ENCODE peak calls at places on chromosomes 16 and 17, in eight cellular contexts. J is ACHN; F is hypothalamus; Q is stimulated activated CD4-positive, alpha-beta T cell treated with anti-CD3 and anti-CD28 coated beads, Interleukin-12 subunit alpha, Interleukin-12 subunit beta, amount 100 ng/mL, for 24 hours; T is psoas muscle; Z is Right ventricle myocardium superior; E is amygdala; V is NCI-H2171. S is an unnamed sample.

GRCh38 chr17:9676084-9676483 is 30.8 kb downstream of the USP43 start:
- DNase-seq in Z (no peak), F (no peak), T (no peak), E (no peak), Q (no peak), V (no peak), J (peak; percentile 40), S (no peak)

GRCh38 chr16:24986512-24987303 is 28.5 kb downstream of the ARHGAP17 start:
- DNase-seq in T (no peak), F (no peak), Z (peak; percentile 61), V (no peak), E (no peak), J (no peak), Q (no peak), S (no peak)

GRCh38 chr17:9098242-9098641 is 76.9 kb downstream of the NTN1 start:
- DNase-seq in V (no peak), T (no peak), E (no peak), Q (no peak), Z (no peak), J (no peak), F (no peak), S (no peak)

GRCh38 chr16:82880361-82880760 is 253.6 kb downstream of the CDH13 start:
- DNase-seq in J (no peak), Z (no peak), V (no peak), T (no peak), Q (no peak), F (no peak), E (no peak), S (no peak)

GRCh38 chr17:66405836-66406679 is 103.6 kb downstream of the PRKCA start:
- DNase-seq in E (no peak), Q (no peak), J (no peak), T (no peak), V (peak; percentile 69), F (no peak), Z (no peak), S (no peak)

GRCh38 chr16:57482845-57483545 is 3.3 kb downstream of the DOK4 start:
- DNase-seq in F (no peak), Q (no peak), T (peak; percentile 49), Z (no peak), J (no peak), E (no peak), V (no peak), S (no peak)

GRCh38 chr17:5615476-5615875 is 31.2 kb upstream of the NLRP1 start:
- DNase-seq in J (no peak), T (no peak), Q (no peak), F (no peak), Z (no peak), V (no peak), E (no peak), S (no peak)

GRCh38 chr17:17959520-17960361 is 12.5 kb downstream of the TOM1L2 start:
- DNase-seq in Z (no peak), J (peak; percentile 90), F (no peak), E (no peak), V (no peak), Q (no peak), T (no peak), S (no peak)

GRCh38 chr16:31038993-31039392 is 5.6 kb downstream of the STX4 start:
- DNase-seq in T (no peak), Z (no peak), F (no peak), Q (no peak), J (no peak), E (no peak), V (no peak), S (no peak)

GRCh38 chr17:28551421-28552186 is 820 bp downstream of the UNC119 start:
- DNase-seq in J (peak; percentile 27), Q (no peak), F (peak; percentile 17), T (no peak), V (no peak), E (no peak), Z (no peak), S (no peak)

GRCh38 chr17:4232168-4232813 is 31.5 kb downstream of the ANKFY1 start:
- DNase-seq in Q (no peak), F (no peak), J (peak; percentile 16), T (no peak), E (no peak), V (peak; percentile 60), Z (no peak), S (no peak)

GRCh38 chr17:74512041-74512440 is 19.2 kb downstream of the CD300LB start:
- DNase-seq in V (no peak), J (peak; percentile 19), F (no peak), Z (peak; percentile 64), E (no peak), Q (no peak), T (peak; percentile 81), S (no peak)

GRCh38 chr17:2050246-2050866 is 4.5 kb upstream of the HIC1 start:
- DNase-seq in V (peak; percentile 74), T (peak; percentile 81), J (peak; percentile 81), Z (peak; percentile 73), E (no peak), Q (peak; percentile 44), F (peak; percentile 86), S (peak; percentile 64)

GRCh38 chr17:50630524-50631194 is 4.0 kb upstream of the ABCC3 start:
- DNase-seq in F (no peak), Q (peak; percentile 15), Z (peak; percentile 69), J (peak; percentile 57), V (peak; percentile 41), E (no peak), T (peak; percentile 64), S (peak; percentile 39)

GRCh38 chr17:10888858-10889257 is 51.0 kb upstream of the PIRT start:
- DNase-seq in T (no peak), Q (no peak), Z (no peak), V (no peak), F (no peak), E (no peak), J (no peak), S (no peak)

GRCh38 chr17:82350182-82351030 is 8.6 kb upstream of the TEX19 start:
- DNase-seq in T (peak; percentile 49), J (no peak), Z (peak; percentile 49), Q (no peak), V (no peak), F (no peak), E (no peak), S (peak; percentile 37)

GRCh38 chr16:48498761-48499600 is 111.0 kb downstream of the N4BP1 start:
- DNase-seq in J (no peak), Z (no peak), T (no peak), E (no peak), Q (no peak), F (no peak), V (no peak), S (no peak)

GRCh38 chr17:44979426-44980273 is 11.5 kb upstream of the C1QL1 start:
- DNase-seq in Z (peak; percentile 54), J (no peak), T (no peak), F (no peak), V (peak; percentile 57), E (no peak), Q (no peak), S (no peak)

GRCh38 chr16:89084411-89084810 is 9.2 kb upstream of the ACSF3 start:
- DNase-seq in T (no peak), E (no peak), Q (no peak), Z (no peak), J (no peak), V (peak; percentile 50), F (no peak), S (no peak)

GRCh38 chr16:78443300-78443604 is 343.8 kb downstream of the WWOX start:
- DNase-seq in Z (no peak), Q (no peak), E (no peak), V (no peak), T (no peak), F (no peak), J (no peak), S (no peak)

GRCh38 chr16:10868562-10869469 is 8.2 kb upstream of the CIITA start:
- DNase-seq in V (no peak), J (no peak), E (no peak), Z (peak; percentile 69), Q (no peak), F (peak; percentile 17), T (no peak), S (no peak)

GRCh38 chr17:42422412-42422957 is 571 bp downstream of the CAVIN1 start:
- DNase-seq in Z (peak; percentile 60), Q (no peak), J (peak; percentile 38), E (no peak), V (no peak), F (no peak), T (peak; percentile 76), S (no peak)

GRCh38 chr16:1787322-1788094 is 4.7 kb downstream of the NUBP2 start:
- DNase-seq in T (no peak), E (no peak), F (no peak), V (no peak), Q (no peak), J (no peak), Z (peak; percentile 34), S (no peak)

GRCh38 chr16:9364721-9365693 is 273.6 kb downstream of the HAPSTR1 start:
- DNase-seq in V (no peak), J (no peak), F (peak; percentile 69), T (peak; percentile 89), E (peak; percentile 44), Q (no peak), Z (peak; percentile 86), S (no peak)